ENCODE peak calls at places on chromosomes 13 and 19, in five cellular contexts. One of them, this sample, is unnamed.

GRCh38 chr19:7863971-7864718 is 10.0 kb downstream of the PRR36 start:
- DNase-seq in activated CD4-positive, alpha-beta T cell treated with anti-CD3 and anti-CD28 coated beads, Interleukin-2, amount 50 U/mL, for 24 hours: no peak
- DNase-seq in stimulated activated CD8-positive, alpha-beta memory T cell treated with anti-CD3 and anti-CD28 coated beads, Interleukin-4, amount 100 ng/mL, for 48 hours: no peak
- DNase-seq in T-helper 2 cell: no peak
- DNase-seq in thoracic aorta: no peak
- DNase-seq in this sample: no peak

GRCh38 chr13:32309812-32310706 is 5.1 kb downstream of the ZAR1L start:
- DNase-seq in thoracic aorta: no peak
- DNase-seq in activated CD4-positive, alpha-beta T cell treated with anti-CD3 and anti-CD28 coated beads, Interleukin-2, amount 50 U/mL, for 24 hours: no peak
- DNase-seq in T-helper 2 cell: no peak
- DNase-seq in stimulated activated CD8-positive, alpha-beta memory T cell treated with anti-CD3 and anti-CD28 coated beads, Interleukin-4, amount 100 ng/mL, for 48 hours: no peak
- DNase-seq in this sample: peak; percentile 46

GRCh38 chr19:989381-990081 is 5.4 kb downstream of the WDR18 start:
- DNase-seq in thoracic aorta: no peak
- DNase-seq in stimulated activated CD8-positive, alpha-beta memory T cell treated with anti-CD3 and anti-CD28 coated beads, Interleukin-4, amount 100 ng/mL, for 48 hours: no peak
- DNase-seq in activated CD4-positive, alpha-beta T cell treated with anti-CD3 and anti-CD28 coated beads, Interleukin-2, amount 50 U/mL, for 24 hours: no peak
- DNase-seq in T-helper 2 cell: no peak
- DNase-seq in this sample: no peak

GRCh38 chr13:48731957-48732569 is 78.3 kb downstream of the CYSLTR2 start:
- DNase-seq in activated CD4-positive, alpha-beta T cell treated with anti-CD3 and anti-CD28 coated beads, Interleukin-2, amount 50 U/mL, for 24 hours: peak; percentile 18
- DNase-seq in T-helper 2 cell: peak; percentile 26
- DNase-seq in thoracic aorta: no peak
- DNase-seq in stimulated activated CD8-positive, alpha-beta memory T cell treated with anti-CD3 and anti-CD28 coated beads, Interleukin-4, amount 100 ng/mL, for 48 hours: peak; percentile 81
- DNase-seq in this sample: peak; percentile 20

GRCh38 chr19:37966211-37967072 is 59.4 kb downstream of the SIPA1L3 start:
- DNase-seq in activated CD4-positive, alpha-beta T cell treated with anti-CD3 and anti-CD28 coated beads, Interleukin-2, amount 50 U/mL, for 24 hours: no peak
- DNase-seq in thoracic aorta: no peak
- DNase-seq in stimulated activated CD8-positive, alpha-beta memory T cell treated with anti-CD3 and anti-CD28 coated beads, Interleukin-4, amount 100 ng/mL, for 48 hours: no peak
- DNase-seq in T-helper 2 cell: no peak
- DNase-seq in this sample: no peak

GRCh38 chr19:43532571-43532961 is 422 bp upstream of the ZNF575 start:
- DNase-seq in stimulated activated CD8-positive, alpha-beta memory T cell treated with anti-CD3 and anti-CD28 coated beads, Interleukin-4, amount 100 ng/mL, for 48 hours: no peak
- DNase-seq in T-helper 2 cell: no peak
- DNase-seq in activated CD4-positive, alpha-beta T cell treated with anti-CD3 and anti-CD28 coated beads, Interleukin-2, amount 50 U/mL, for 24 hours: no peak
- DNase-seq in thoracic aorta: no peak
- DNase-seq in this sample: no peak

GRCh38 chr13:40221460-40222201 is 444.8 kb downstream of the FOXO1 start:
- DNase-seq in activated CD4-positive, alpha-beta T cell treated with anti-CD3 and anti-CD28 coated beads, Interleukin-2, amount 50 U/mL, for 24 hours: no peak
- DNase-seq in T-helper 2 cell: no peak
- DNase-seq in stimulated activated CD8-positive, alpha-beta memory T cell treated with anti-CD3 and anti-CD28 coated beads, Interleukin-4, amount 100 ng/mL, for 48 hours: peak; percentile 45
- DNase-seq in thoracic aorta: no peak
- DNase-seq in this sample: no peak

GRCh38 chr19:41753159-41753558 is 2.2 kb upstream of the CEACAM6 start:
- DNase-seq in T-helper 2 cell: peak; percentile 59
- DNase-seq in activated CD4-positive, alpha-beta T cell treated with anti-CD3 and anti-CD28 coated beads, Interleukin-2, amount 50 U/mL, for 24 hours: peak; percentile 64
- DNase-seq in stimulated activated CD8-positive, alpha-beta memory T cell treated with anti-CD3 and anti-CD28 coated beads, Interleukin-4, amount 100 ng/mL, for 48 hours: peak; percentile 90
- DNase-seq in thoracic aorta: no peak
- DNase-seq in this sample: peak; percentile 64

GRCh38 chr13:33793726-33794125 is 24.2 kb upstream of the RFC3 start:
- DNase-seq in stimulated activated CD8-positive, alpha-beta memory T cell treated with anti-CD3 and anti-CD28 coated beads, Interleukin-4, amount 100 ng/mL, for 48 hours: no peak
- DNase-seq in T-helper 2 cell: no peak
- DNase-seq in thoracic aorta: no peak
- DNase-seq in activated CD4-positive, alpha-beta T cell treated with anti-CD3 and anti-CD28 coated beads, Interleukin-2, amount 50 U/mL, for 24 hours: no peak
- DNase-seq in this sample: no peak

GRCh38 chr19:10773969-10774368 is 56.1 kb downstream of the DNM2 start:
- DNase-seq in activated CD4-positive, alpha-beta T cell treated with anti-CD3 and anti-CD28 coated beads, Interleukin-2, amount 50 U/mL, for 24 hours: no peak
- DNase-seq in thoracic aorta: no peak
- DNase-seq in stimulated activated CD8-positive, alpha-beta memory T cell treated with anti-CD3 and anti-CD28 coated beads, Interleukin-4, amount 100 ng/mL, for 48 hours: no peak
- DNase-seq in T-helper 2 cell: no peak
- DNase-seq in this sample: no peak

GRCh38 chr19:33311326-33311682 is 9.0 kb upstream of the CEBPA start:
- DNase-seq in stimulated activated CD8-positive, alpha-beta memory T cell treated with anti-CD3 and anti-CD28 coated beads, Interleukin-4, amount 100 ng/mL, for 48 hours: peak; percentile 49
- DNase-seq in T-helper 2 cell: no peak
- DNase-seq in thoracic aorta: no peak
- DNase-seq in activated CD4-positive, alpha-beta T cell treated with anti-CD3 and anti-CD28 coated beads, Interleukin-2, amount 50 U/mL, for 24 hours: no peak
- DNase-seq in this sample: no peak

GRCh38 chr19:30504272-30504671 is 132.1 kb downstream of the ZNF536 start:
- DNase-seq in activated CD4-positive, alpha-beta T cell treated with anti-CD3 and anti-CD28 coated beads, Interleukin-2, amount 50 U/mL, for 24 hours: no peak
- DNase-seq in T-helper 2 cell: no peak
- DNase-seq in thoracic aorta: no peak
- DNase-seq in stimulated activated CD8-positive, alpha-beta memory T cell treated with anti-CD3 and anti-CD28 coated beads, Interleukin-4, amount 100 ng/mL, for 48 hours: no peak
- DNase-seq in this sample: no peak

GRCh38 chr13:111559612-111560423 is 239.4 kb downstream of the TEX29 start:
- DNase-seq in stimulated activated CD8-positive, alpha-beta memory T cell treated with anti-CD3 and anti-CD28 coated beads, Interleukin-4, amount 100 ng/mL, for 48 hours: no peak
- DNase-seq in activated CD4-positive, alpha-beta T cell treated with anti-CD3 and anti-CD28 coated beads, Interleukin-2, amount 50 U/mL, for 24 hours: no peak
- DNase-seq in T-helper 2 cell: no peak
- DNase-seq in thoracic aorta: no peak
- DNase-seq in this sample: no peak

GRCh38 chr13:29140277-29140676 is 320.1 kb downstream of the MTUS2 start:
- DNase-seq in thoracic aorta: peak; percentile 47
- DNase-seq in activated CD4-positive, alpha-beta T cell treated with anti-CD3 and anti-CD28 coated beads, Interleukin-2, amount 50 U/mL, for 24 hours: no peak
- DNase-seq in stimulated activated CD8-positive, alpha-beta memory T cell treated with anti-CD3 and anti-CD28 coated beads, Interleukin-4, amount 100 ng/mL, for 48 hours: no peak
- DNase-seq in T-helper 2 cell: no peak
- DNase-seq in this sample: no peak

GRCh38 chr19:52270266-52270885 is 989 bp downstream of the ZNF766 start:
- DNase-seq in stimulated activated CD8-positive, alpha-beta memory T cell treated with anti-CD3 and anti-CD28 coated beads, Interleukin-4, amount 100 ng/mL, for 48 hours: peak; percentile 29
- DNase-seq in activated CD4-positive, alpha-beta T cell treated with anti-CD3 and anti-CD28 coated beads, Interleukin-2, amount 50 U/mL, for 24 hours: no peak
- DNase-seq in thoracic aorta: no peak
- DNase-seq in T-helper 2 cell: no peak
- DNase-seq in this sample: no peak

GRCh38 chr19:12159773-12160414 is 3.0 kb upstream of the ZNF136 start:
- DNase-seq in thoracic aorta: no peak
- DNase-seq in stimulated activated CD8-positive, alpha-beta memory T cell treated with anti-CD3 and anti-CD28 coated beads, Interleukin-4, amount 100 ng/mL, for 48 hours: no peak
- DNase-seq in activated CD4-positive, alpha-beta T cell treated with anti-CD3 and anti-CD28 coated beads, Interleukin-2, amount 50 U/mL, for 24 hours: no peak
- DNase-seq in T-helper 2 cell: no peak
- DNase-seq in this sample: no peak

GRCh38 chr13:76965759-76966421 is 17.6 kb downstream of the ACOD1 start:
- DNase-seq in stimulated activated CD8-positive, alpha-beta memory T cell treated with anti-CD3 and anti-CD28 coated beads, Interleukin-4, amount 100 ng/mL, for 48 hours: no peak
- DNase-seq in activated CD4-positive, alpha-beta T cell treated with anti-CD3 and anti-CD28 coated beads, Interleukin-2, amount 50 U/mL, for 24 hours: no peak
- DNase-seq in T-helper 2 cell: no peak
- DNase-seq in thoracic aorta: no peak
- DNase-seq in this sample: no peak

GRCh38 chr19:52307275-52307674 is 10.3 kb downstream of the ZNF480 start:
- DNase-seq in stimulated activated CD8-positive, alpha-beta memory T cell treated with anti-CD3 and anti-CD28 coated beads, Interleukin-4, amount 100 ng/mL, for 48 hours: peak; percentile 26
- DNase-seq in T-helper 2 cell: no peak
- DNase-seq in thoracic aorta: no peak
- DNase-seq in activated CD4-positive, alpha-beta T cell treated with anti-CD3 and anti-CD28 coated beads, Interleukin-2, amount 50 U/mL, for 24 hours: no peak
- DNase-seq in this sample: no peak

GRCh38 chr13:77390391-77390790 is 63.5 kb upstream of the MYCBP2 start:
- DNase-seq in T-helper 2 cell: no peak
- DNase-seq in activated CD4-positive, alpha-beta T cell treated with anti-CD3 and anti-CD28 coated beads, Interleukin-2, amount 50 U/mL, for 24 hours: no peak
- DNase-seq in stimulated activated CD8-positive, alpha-beta memory T cell treated with anti-CD3 and anti-CD28 coated beads, Interleukin-4, amount 100 ng/mL, for 48 hours: no peak
- DNase-seq in thoracic aorta: no peak
- DNase-seq in this sample: no peak

GRCh38 chr19:34145741-34146202 is 26.5 kb upstream of the LSM14A start:
- DNase-seq in T-helper 2 cell: no peak
- DNase-seq in activated CD4-positive, alpha-beta T cell treated with anti-CD3 and anti-CD28 coated beads, Interleukin-2, amount 50 U/mL, for 24 hours: peak; percentile 8
- DNase-seq in thoracic aorta: no peak
- DNase-seq in stimulated activated CD8-positive, alpha-beta memory T cell treated with anti-CD3 and anti-CD28 coated beads, Interleukin-4, amount 100 ng/mL, for 48 hours: peak; percentile 68
- DNase-seq in this sample: peak; percentile 46

This sample was measured in memory B cell.